ENCODE peak calls at places on chromosome 6, in six cellular contexts. B is mesenchymal stem cell; T is GDM1; D is naive thymus-derived CD4-positive, alpha-beta T cell; H is AG04450; U is activated T-cell treated with anti-CD3 and anti-CD28 coated beads for 48 hours. Q is an unnamed sample.

GRCh38 chr6:2103644-2104523 is 141.5 kb downstream of the GMDS start:
- DNase-seq in B (peak; percentile 33), T (peak; percentile 52), D (no peak), H (no peak), U (no peak), Q (no peak)

GRCh38 chr6:145731432-145731831 is 3.9 kb downstream of the EPM2A start:
- DNase-seq in B (no peak), T (no peak), D (no peak), H (no peak), U (no peak), Q (no peak)

GRCh38 chr6:19342616-19343015 is 494.6 kb upstream of the ID4 start:
- DNase-seq in B (no peak), T (no peak), D (no peak), H (no peak), U (no peak), Q (no peak)

GRCh38 chr6:67888886-67889681 is 746.0 kb upstream of the ADGRB3 start:
- DNase-seq in B (peak; percentile 45), T (no peak), D (no peak), H (no peak), U (no peak), Q (peak; percentile 69)

GRCh38 chr6:14059791-14060436 is 57.7 kb upstream of the CD83 start:
- DNase-seq in B (no peak), T (no peak), D (no peak), H (no peak), U (no peak), Q (no peak)

GRCh38 chr6:26157150-26157837 is 70.1 kb downstream of the HFE start:
- DNase-seq in B (peak; percentile 94), T (peak; percentile 66), D (peak; percentile 72), H (no peak), U (peak; percentile 67), Q (peak; percentile 29)

GRCh38 chr6:112049051-112049799 is 4.7 kb upstream of the CCN6 start:
- DNase-seq in B (no peak), T (no peak), D (no peak), H (no peak), U (no peak), Q (no peak)

GRCh38 chr6:15491986-15492269 is 170.9 kb downstream of the DTNBP1 start:
- DNase-seq in B (no peak), T (no peak), D (no peak), H (no peak), U (no peak), Q (no peak)

GRCh38 chr6:2891768-2892170 is 11.3 kb downstream of the SERPINB9 start:
- DNase-seq in B (no peak), T (no peak), D (no peak), H (no peak), U (peak; percentile 72), Q (no peak)